ENCODE peak calls at places on chromosomes 3 and 15, in seven cellular contexts. One of them, this sample, is unnamed.

GRCh38 chr15:73781038-73781925 is 28.1 kb upstream of the INSYN1 start:
- DNase-seq in suprapubic skin: no peak
- DNase-seq in K562: peak
- DNase-seq in sigmoid colon: no peak
- DNase-seq in transverse colon: no peak
- DNase-seq in HCT116: no peak
- DNase-seq in SK-N-SH: no peak
- DNase-seq in this sample: no peak

GRCh38 chr3:4504340-4505261 is 11.5 kb downstream of the ITPR1 start:
- DNase-seq in suprapubic skin: no peak
- DNase-seq in K562: no peak
- DNase-seq in sigmoid colon: peak
- DNase-seq in transverse colon: peak
- DNase-seq in HCT116: no peak
- DNase-seq in SK-N-SH: peak
- DNase-seq in this sample: peak

GRCh38 chr15:92053727-92054316 is 200.3 kb downstream of the SLCO3A1 start:
- DNase-seq in suprapubic skin: no peak
- DNase-seq in K562: no peak
- DNase-seq in sigmoid colon: no peak
- DNase-seq in transverse colon: no peak
- DNase-seq in HCT116: no peak
- DNase-seq in SK-N-SH: no peak
- DNase-seq in this sample: no peak

GRCh38 chr15:96502196-96502595 is 171.7 kb downstream of the NR2F2 start:
- DNase-seq in suprapubic skin: no peak
- DNase-seq in K562: no peak
- DNase-seq in sigmoid colon: no peak
- DNase-seq in transverse colon: no peak
- DNase-seq in HCT116: no peak
- DNase-seq in SK-N-SH: no peak
- DNase-seq in this sample: no peak

GRCh38 chr15:45180648-45181436 is 6.9 kb downstream of the SHF start:
- DNase-seq in suprapubic skin: no peak
- DNase-seq in K562: no peak
- DNase-seq in sigmoid colon: no peak
- DNase-seq in transverse colon: no peak
- DNase-seq in HCT116: no peak
- DNase-seq in SK-N-SH: no peak
- DNase-seq in this sample: no peak

GRCh38 chr15:35123743-35124142 is 38.6 kb upstream of the NANOGP8 start:
- DNase-seq in suprapubic skin: no peak
- DNase-seq in K562: no peak
- DNase-seq in sigmoid colon: no peak
- DNase-seq in transverse colon: no peak
- DNase-seq in HCT116: no peak
- DNase-seq in SK-N-SH: no peak
- DNase-seq in this sample: no peak

GRCh38 chr15:68578960-68579935 is at the start of gene CORO2B:
- DNase-seq in suprapubic skin: no peak
- DNase-seq in K562: no peak
- DNase-seq in sigmoid colon: no peak
- DNase-seq in transverse colon: no peak
- DNase-seq in HCT116: no peak
- DNase-seq in SK-N-SH: peak
- DNase-seq in this sample: no peak

GRCh38 chr15:36133686-36134085 is 445.7 kb upstream of the CDIN1 start:
- DNase-seq in suprapubic skin: no peak
- DNase-seq in K562: no peak
- DNase-seq in sigmoid colon: no peak
- DNase-seq in transverse colon: no peak
- DNase-seq in HCT116: no peak
- DNase-seq in SK-N-SH: no peak
- DNase-seq in this sample: no peak

GRCh38 chr15:91289324-91289723 is 189.3 kb downstream of the SV2B start:
- DNase-seq in suprapubic skin: no peak
- DNase-seq in K562: no peak
- DNase-seq in sigmoid colon: no peak
- DNase-seq in transverse colon: no peak
- DNase-seq in HCT116: no peak
- DNase-seq in SK-N-SH: peak
- DNase-seq in this sample: peak

DNA sequence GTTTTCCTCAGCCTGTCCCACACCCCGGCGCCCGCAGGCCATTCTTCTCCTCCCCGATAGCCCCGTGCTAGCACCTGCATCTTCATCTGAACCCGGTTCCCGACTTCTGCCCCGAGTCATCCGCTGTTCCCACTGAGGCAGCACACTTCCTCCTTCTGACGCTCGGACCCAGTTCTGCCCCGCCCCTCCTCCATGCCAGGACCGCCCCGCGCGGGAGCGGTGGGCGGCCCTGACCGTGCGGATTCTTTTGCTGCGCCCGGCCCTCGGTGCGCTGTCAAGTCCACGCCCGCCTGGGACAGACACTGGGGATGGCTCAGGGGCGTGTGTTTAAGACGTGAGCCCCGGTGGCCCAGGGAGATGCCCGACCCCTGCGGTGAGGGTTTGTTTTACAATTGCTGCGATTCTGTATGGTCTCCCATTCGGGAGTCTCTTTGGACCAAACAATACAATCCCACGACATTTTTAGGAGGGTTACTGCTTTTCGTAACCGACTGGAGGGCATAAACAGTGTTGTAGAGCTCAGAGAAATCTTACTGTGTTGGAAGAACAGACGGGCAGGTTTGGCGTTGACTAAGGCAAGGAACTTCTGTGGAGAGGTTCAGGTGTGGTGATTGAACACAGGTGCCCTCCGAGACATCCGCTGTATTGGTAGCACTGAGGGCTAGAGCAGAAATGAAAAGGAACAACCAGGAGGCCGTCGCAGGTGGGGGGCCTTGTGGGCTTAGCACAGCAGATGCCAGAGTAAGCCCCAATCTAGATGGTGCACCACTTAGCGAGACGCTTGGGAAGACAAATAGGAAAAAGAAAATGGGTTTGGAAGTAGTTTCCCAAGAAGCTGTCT is 716 bp downstream of the PTPN23 start:
- DNase-seq in suprapubic skin: peak
- DNase-seq in K562: peak
- DNase-seq in sigmoid colon: peak
- DNase-seq in transverse colon: peak
- DNase-seq in HCT116: peak
- DNase-seq in SK-N-SH: peak
- DNase-seq in this sample: peak
- TF ChIP-seq POLR2AphosphoS5 in suprapubic skin: no peak
- TF ChIP-seq POLR2AphosphoS5 in K562: peak
- TF ChIP-seq POLR2AphosphoS5 in sigmoid colon: no peak
- TF ChIP-seq POLR2AphosphoS5 in transverse colon: peak
- TF ChIP-seq POLR2AphosphoS5 in HCT116: peak
- TF ChIP-seq POLR2AphosphoS5 in SK-N-SH: peak
- TF ChIP-seq POLR2AphosphoS5 in this sample: peak

DNA sequence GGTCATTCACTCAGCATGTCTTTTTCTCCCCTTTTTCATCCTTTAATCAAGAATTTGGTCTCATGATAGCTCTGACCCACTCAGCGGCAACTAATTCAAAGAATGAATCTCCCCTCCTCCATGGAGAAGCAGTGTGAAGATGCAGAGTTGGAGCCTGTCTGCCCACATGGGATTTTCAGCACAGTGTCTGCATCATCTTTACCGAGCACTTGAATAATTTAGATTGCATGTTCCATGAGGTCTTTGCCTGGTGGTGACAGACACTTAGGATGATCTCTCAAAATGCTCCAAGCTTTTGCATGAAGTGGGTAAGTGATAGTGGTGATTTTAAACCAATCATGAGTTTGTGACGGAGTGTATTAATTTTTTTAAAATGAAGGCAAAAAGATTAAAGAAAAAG is 103.8 kb upstream of the UBE3A start:
- DNase-seq in suprapubic skin: no peak
- DNase-seq in K562: no peak
- DNase-seq in sigmoid colon: no peak
- DNase-seq in transverse colon: no peak
- DNase-seq in HCT116: no peak
- DNase-seq in SK-N-SH: no peak
- DNase-seq in this sample: no peak
- H3K4me3 ChIP-seq in suprapubic skin: no peak
- H3K4me3 ChIP-seq in K562: no peak
- H3K4me3 ChIP-seq in sigmoid colon: no peak
- H3K4me3 ChIP-seq in transverse colon: no peak
- H3K4me3 ChIP-seq in HCT116: no peak
- H3K4me3 ChIP-seq in SK-N-SH: no peak
- H3K4me3 ChIP-seq in this sample: no peak

GRCh38 chr3:185134532-185134931 is 18.3 kb downstream of the C3orf70 start:
- DNase-seq in suprapubic skin: no peak
- DNase-seq in K562: no peak
- DNase-seq in sigmoid colon: no peak
- DNase-seq in transverse colon: no peak
- DNase-seq in HCT116: no peak
- DNase-seq in SK-N-SH: no peak
- DNase-seq in this sample: no peak

DNA sequence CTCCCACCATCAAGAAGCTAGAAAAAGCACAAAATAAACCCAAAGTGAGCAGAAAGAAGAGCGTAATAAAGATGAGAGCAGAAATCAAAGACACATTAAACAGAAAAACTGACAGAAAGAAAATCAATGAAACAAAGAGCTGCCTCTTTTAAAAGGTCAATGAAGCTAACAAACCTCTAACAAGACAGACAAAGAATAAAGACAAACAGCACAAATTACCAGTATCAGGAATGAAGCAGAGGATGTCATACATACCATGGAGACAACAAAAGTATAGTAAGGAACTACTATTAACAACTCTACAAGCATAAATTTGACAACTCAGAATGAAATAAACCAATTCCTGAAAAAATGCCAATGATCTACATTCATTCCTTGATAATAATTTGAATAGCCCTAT is 15.0 kb downstream of the C3orf70 start:
- DNase-seq in suprapubic skin: no peak
- DNase-seq in K562: no peak
- DNase-seq in sigmoid colon: no peak
- DNase-seq in transverse colon: no peak
- DNase-seq in HCT116: no peak
- DNase-seq in SK-N-SH: no peak
- DNase-seq in this sample: no peak
- H3K27ac ChIP-seq in suprapubic skin: no peak
- H3K27ac ChIP-seq in K562: no peak
- H3K27ac ChIP-seq in sigmoid colon: no peak
- H3K27ac ChIP-seq in transverse colon: no peak
- H3K27ac ChIP-seq in HCT116: no peak
- H3K27ac ChIP-seq in SK-N-SH: no peak
- H3K27ac ChIP-seq in this sample: no peak

GRCh38 chr15:29870495-29871151 is 48.4 kb upstream of the TJP1 start:
- DNase-seq in suprapubic skin: no peak
- DNase-seq in K562: no peak
- DNase-seq in sigmoid colon: no peak
- DNase-seq in transverse colon: no peak
- DNase-seq in HCT116: no peak
- DNase-seq in SK-N-SH: peak
- DNase-seq in this sample: no peak
- TF ChIP-seq POLR2AphosphoS5 in suprapubic skin: no peak
- TF ChIP-seq POLR2AphosphoS5 in K562: no peak
- TF ChIP-seq POLR2AphosphoS5 in sigmoid colon: no peak
- TF ChIP-seq POLR2AphosphoS5 in transverse colon: no peak
- TF ChIP-seq POLR2AphosphoS5 in HCT116: no peak
- TF ChIP-seq POLR2AphosphoS5 in SK-N-SH: no peak
- TF ChIP-seq POLR2AphosphoS5 in this sample: no peak

DNA sequence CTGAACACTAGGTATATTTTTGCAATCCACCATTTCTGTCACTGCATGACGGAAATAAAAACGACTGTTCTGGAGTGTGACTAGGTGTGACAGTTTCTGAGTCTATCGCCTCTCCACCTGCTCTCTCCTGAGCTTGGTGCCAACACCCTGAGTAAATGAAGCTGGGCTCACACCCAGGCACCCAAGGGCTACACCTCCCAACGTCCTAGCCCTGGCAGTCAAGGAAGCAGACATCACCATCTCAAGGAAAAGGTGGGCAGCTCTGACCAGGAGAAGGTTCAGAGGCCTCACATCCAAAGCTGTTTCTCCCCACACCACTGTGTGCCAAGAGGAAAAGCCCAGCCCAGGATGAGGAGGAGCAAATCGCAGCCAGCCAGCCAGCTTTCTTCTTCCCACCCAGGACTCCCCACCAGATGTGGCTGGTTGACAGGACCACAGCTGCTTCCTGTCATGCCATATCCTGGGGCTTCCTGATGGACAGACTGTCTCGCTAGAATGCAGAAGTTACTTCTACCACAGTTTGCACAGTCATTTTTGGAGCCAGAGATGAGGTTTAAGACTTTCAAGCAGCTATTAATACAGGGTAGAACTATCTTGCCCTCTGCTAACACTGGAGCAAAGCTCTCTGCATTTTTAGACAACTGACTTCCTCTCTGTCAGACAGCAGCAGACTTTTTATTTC is 3.3 kb downstream of the SCAMP2 start:
- DNase-seq in suprapubic skin: peak
- DNase-seq in K562: no peak
- DNase-seq in sigmoid colon: peak
- DNase-seq in transverse colon: peak
- DNase-seq in HCT116: no peak
- DNase-seq in SK-N-SH: peak
- DNase-seq in this sample: peak
- H3K4me3 ChIP-seq in suprapubic skin: peak
- H3K4me3 ChIP-seq in K562: no peak
- H3K4me3 ChIP-seq in sigmoid colon: no peak
- H3K4me3 ChIP-seq in transverse colon: peak
- H3K4me3 ChIP-seq in HCT116: no peak
- H3K4me3 ChIP-seq in SK-N-SH: no peak
- H3K4me3 ChIP-seq in this sample: no peak

This sample was measured in HL-60.